ENCODE peak calls at places on chromosomes 11 and 22, in six cellular contexts. V is neural progenitor cell; L is CD8-positive, alpha-beta T cell; T is HS-27A; B is activated CD8-positive, alpha-beta memory T cell treated with anti-CD3 and anti-CD28 coated beads, Interleukin-2, amount 10 ng/mL, durations not matched to agents 7 days and 5 days; Q is NCI-H2107. S is an unnamed sample.

GRCh38 chr11:65489706-65490310 is 9.0 kb upstream of the MALAT1 start:
- DNase-seq in T (no peak), B (no peak), V (peak; percentile 65), L (no peak), Q (no peak), S (no peak)

GRCh38 chr22:27223317-27224177 is 566.2 kb downstream of the MIAT start:
- DNase-seq in B (no peak), L (no peak), Q (no peak), T (peak; percentile 92), V (no peak), S (no peak)

GRCh38 chr11:119518746-119519382 is 95.9 kb upstream of the THY1 start:
- DNase-seq in Q (no peak), V (peak; percentile 89), T (no peak), B (no peak), L (no peak), S (no peak)

GRCh38 chr22:29143848-29144785 is 61.6 kb upstream of the EMID1 start:
- DNase-seq in Q (peak; percentile 28), T (no peak), L (no peak), V (no peak), B (peak; percentile 38), S (peak; percentile 30)

GRCh38 chr11:116882386-116882785 is 45.0 kb upstream of the APOA1 start:
- DNase-seq in V (no peak), T (no peak), L (no peak), Q (no peak), B (no peak), S (no peak)

GRCh38 chr11:110165039-110165438 is 71.8 kb downstream of the ZC3H12C start:
- DNase-seq in V (no peak), B (no peak), Q (no peak), T (no peak), L (no peak), S (no peak)

GRCh38 chr11:130428271-130428670 is at the start of gene ADAMTS8:
- DNase-seq in V (peak; percentile 69), T (no peak), Q (no peak), L (no peak), B (no peak), S (peak; percentile 57)

GRCh38 chr11:11985016-11985715 is 23.3 kb downstream of the DKK3 start:
- DNase-seq in L (no peak), T (no peak), V (no peak), B (no peak), Q (no peak), S (no peak)

GRCh38 chr22:36803358-36803757 is 13.5 kb downstream of the PVALB start:
- DNase-seq in V (no peak), B (no peak), Q (no peak), T (no peak), L (no peak), S (no peak)

GRCh38 chr11:64605248-64605560 is 14.2 kb downstream of the SLC22A12 start:
- DNase-seq in V (no peak), T (no peak), L (no peak), B (no peak), Q (no peak), S (peak; percentile 43)

GRCh38 chr11:68524681-68525080 is 64.1 kb downstream of the PPP6R3 start:
- DNase-seq in V (no peak), L (no peak), Q (no peak), B (no peak), T (no peak), S (no peak)

GRCh38 chr22:45302047-45302446 is 7.7 kb upstream of the FAM118A start:
- DNase-seq in T (peak; percentile 8), Q (no peak), V (no peak), B (no peak), L (no peak), S (no peak)

GRCh38 chr22:18044548-18045271 is 20.3 kb upstream of the MICAL3 start:
- DNase-seq in B (no peak), L (no peak), T (no peak), V (no peak), Q (no peak), S (peak; percentile 79)

GRCh38 chr11:130545449-130546072 is 97.1 kb downstream of the ADAMTS15 start:
- DNase-seq in T (no peak), Q (no peak), V (no peak), L (no peak), B (no peak), S (no peak)